ENCODE peak calls at places on chromosomes 3 and 15, in five cellular contexts. Z is neuronal stem cell, X is trophoblast cell, O is mesendoderm, I is IMR-90. U is an unnamed sample.

GRCh38 chr3:188646592-188646991 is 492.6 kb downstream of the LPP start:
- DNase-seq in Z (no peak), X (peak), O (no peak), I (peak), U (peak)

GRCh38 chr3:23052230-23053019 is 150.7 kb upstream of the UBE2E2 start:
- DNase-seq in Z (no peak), X (peak), O (peak), I (no peak), U (no peak)

GRCh38 chr15:96947830-96948229 is 617.3 kb downstream of the NR2F2 start:
- DNase-seq in Z (peak), X (peak), O (peak), I (no peak), U (peak)

GRCh38 chr3:97940034-97940433 is 32.2 kb downstream of the RIOX2 start:
- DNase-seq in Z (no peak), X (peak), O (peak), I (no peak), U (no peak)

GRCh38 chr15:33279613-33280205 is 31.1 kb upstream of the RYR3 start:
- DNase-seq in Z (no peak), X (no peak), O (no peak), I (no peak), U (peak)

GRCh38 chr15:45364271-45364670 is 14.1 kb downstream of the GATM start:
- DNase-seq in Z (no peak), X (no peak), O (no peak), I (no peak), U (no peak)

GRCh38 chr3:94420941-94421340 is 358.1 kb downstream of the NSUN3 start:
- DNase-seq in Z (no peak), X (no peak), O (no peak), I (peak), U (no peak)

GRCh38 chr3:45575491-45575923 is 19.0 kb upstream of the LIMD1 start:
- DNase-seq in Z (no peak), X (no peak), O (peak), I (no peak), U (no peak)

GRCh38 chr3:34183114-34183513 is 384.7 kb downstream of the PDCD6IP start:
- DNase-seq in Z (no peak), X (no peak), O (no peak), I (no peak), U (no peak)

GRCh38 chr3:162538906-162539305 is 1042.3 kb downstream of the OTOL1 start:
- DNase-seq in Z (no peak), X (no peak), O (no peak), I (peak), U (peak)

GRCh38 chr3:72976182-72976825 is 20.3 kb upstream of the PPP4R2 start:
- DNase-seq in Z (no peak), X (no peak), O (no peak), I (peak), U (peak)

GRCh38 chr15:96327155-96327741 is 3.3 kb upstream of the NR2F2 start:
- DNase-seq in Z (no peak), X (peak), O (peak), I (peak), U (peak)

GRCh38 chr3:99467420-99467819 is 171.0 kb upstream of the COL8A1 start:
- DNase-seq in Z (no peak), X (no peak), O (peak), I (no peak), U (no peak)

GRCh38 chr3:159082514-159082913 is 280.7 kb downstream of the MFSD1 start:
- DNase-seq in Z (no peak), X (no peak), O (no peak), I (peak), U (peak)

GRCh38 chr3:159077860-159078259 is 276.0 kb downstream of the MFSD1 start:
- DNase-seq in Z (no peak), X (peak), O (peak), I (peak), U (peak)

GRCh38 chr3:159075302-159075701 is 273.4 kb downstream of the MFSD1 start:
- DNase-seq in Z (no peak), X (no peak), O (peak), I (no peak), U (no peak)

GRCh38 chr3:159080236-159080635 is 278.4 kb downstream of the MFSD1 start:
- DNase-seq in Z (no peak), X (no peak), O (no peak), I (no peak), U (no peak)

DNA sequence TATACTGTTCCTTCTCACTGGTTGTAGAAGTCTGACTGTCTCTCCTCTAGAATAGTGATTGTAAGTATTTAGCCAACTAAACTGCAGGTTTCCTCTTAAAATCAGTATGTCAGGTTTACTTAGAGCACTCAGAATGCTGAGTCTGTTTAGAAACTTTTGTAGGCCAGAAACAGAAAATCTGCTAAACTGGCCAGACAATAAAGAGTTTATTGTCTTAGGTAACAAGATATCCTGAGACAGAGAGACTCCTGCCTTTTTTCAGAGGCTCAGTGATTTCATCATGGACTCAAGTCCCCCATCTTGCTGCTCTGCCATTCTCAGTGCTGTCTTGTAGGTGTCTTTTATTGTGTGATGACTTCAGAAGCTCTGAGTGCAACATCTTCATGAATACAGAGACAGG is 279.0 kb downstream of the MFSD1 start:
- DNase-seq in Z (no peak), X (no peak), O (no peak), I (no peak), U (no peak)
- H3K23ac ChIP-seq in Z (no peak), X (no peak), O (no peak), I (no peak), U (no peak)

DNA sequence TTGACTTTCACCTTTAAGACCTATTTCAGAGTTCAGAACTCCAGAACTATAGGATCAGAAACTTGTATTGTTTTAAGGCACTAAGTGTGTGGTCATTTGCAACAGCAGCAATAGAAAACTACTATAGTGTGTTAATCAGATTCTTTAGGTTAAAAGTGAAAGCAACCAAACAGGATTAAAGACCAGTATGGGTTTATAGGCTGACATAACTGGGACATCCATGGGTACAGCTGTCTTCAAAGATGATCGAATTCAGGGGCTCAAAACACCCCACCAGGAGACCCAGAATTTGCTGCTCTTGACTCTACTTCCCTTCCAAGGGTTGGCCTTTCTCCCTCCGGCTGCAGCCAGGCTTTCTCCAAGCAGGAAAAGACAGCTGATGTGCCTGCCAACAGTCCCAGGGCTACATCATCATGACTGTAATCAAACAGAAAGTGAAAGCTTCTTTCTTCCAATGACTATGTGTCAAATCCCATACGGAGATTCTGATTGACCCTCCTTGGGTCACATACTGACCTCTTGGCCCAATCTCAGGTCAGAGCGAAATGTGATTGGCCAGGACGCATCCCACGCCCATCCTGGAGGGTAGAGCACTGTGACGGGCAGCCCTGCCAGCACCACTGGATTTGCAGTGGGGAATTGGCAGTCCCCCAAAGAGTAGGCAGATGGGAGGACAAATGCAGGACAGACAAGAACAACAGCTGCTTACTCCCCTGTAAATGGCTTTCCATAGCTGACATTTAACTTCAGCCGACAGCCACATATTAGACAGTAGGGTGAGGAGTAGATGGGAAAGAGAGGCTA is 51.4 kb upstream of the RNF7 start:
- DNase-seq in Z (no peak), X (peak), O (no peak), I (peak), U (peak)
- H3K4me3 ChIP-seq in Z (no peak), X (no peak), O (no peak), I (peak), U (peak)

GRCh38 chr15:37058316-37058985 is 41.9 kb downstream of the MEIS2 start:
- DNase-seq in Z (peak), X (peak), O (peak), I (no peak), U (no peak)

GRCh38 chr15:37059051-37059450 is 41.3 kb downstream of the MEIS2 start:
- DNase-seq in Z (no peak), X (peak), O (no peak), I (peak), U (peak)

GRCh38 chr15:37056894-37057205 is 43.5 kb downstream of the MEIS2 start:
- DNase-seq in Z (no peak), X (no peak), O (no peak), I (no peak), U (no peak)

GRCh38 chr15:37057831-37058230 is 42.5 kb downstream of the MEIS2 start:
- DNase-seq in Z (peak), X (no peak), O (no peak), I (no peak), U (no peak)

GRCh38 chr15:37061996-37062395 is 38.4 kb downstream of the MEIS2 start:
- DNase-seq in Z (no peak), X (no peak), O (no peak), I (no peak), U (no peak)
- H3K23ac ChIP-seq in Z (no peak), X (no peak), O (no peak), I (no peak), U (no peak)

DNA sequence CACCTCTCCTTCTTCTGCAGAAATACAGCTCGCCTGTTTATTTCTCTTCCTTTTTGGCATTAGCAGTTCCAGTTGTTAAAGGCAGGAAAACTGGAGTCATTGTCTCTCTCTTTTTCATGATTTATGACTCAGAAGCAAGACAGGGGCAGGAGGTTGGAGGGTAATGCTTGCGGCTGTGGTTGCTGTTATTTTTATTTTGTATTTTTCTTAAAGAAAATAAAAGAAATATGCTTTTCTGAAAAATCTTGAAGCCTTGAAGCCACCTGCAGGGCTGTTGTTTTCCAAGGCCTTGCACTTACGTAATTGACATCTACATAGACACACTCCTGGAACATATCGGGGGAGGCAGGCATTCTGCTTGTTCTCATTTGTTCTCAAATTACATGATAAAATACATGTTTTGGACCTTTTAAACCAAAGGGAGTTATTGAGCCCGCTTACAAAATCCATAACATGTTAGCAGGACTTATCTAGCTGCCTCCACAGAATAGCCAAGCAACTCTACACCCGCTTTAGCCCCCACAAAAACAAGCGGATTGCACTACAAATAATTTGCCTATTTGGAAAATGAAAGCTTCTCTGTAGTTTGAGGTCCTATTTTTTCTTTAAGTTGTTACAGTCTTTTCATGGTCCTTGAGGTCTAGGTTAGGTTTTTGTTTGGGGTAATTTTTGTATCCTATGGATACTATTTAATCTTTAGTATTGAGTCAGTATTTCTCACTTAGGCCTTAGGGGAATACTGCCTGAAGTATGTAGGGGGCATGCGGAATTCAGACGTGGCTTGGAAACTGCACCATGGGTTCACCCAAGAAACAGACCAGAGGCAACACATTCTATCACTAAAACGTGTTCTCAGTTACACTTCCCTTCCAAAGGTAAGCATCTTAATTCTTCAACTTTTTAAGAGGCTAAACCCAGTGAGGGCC is 1004.5 kb upstream of the NR2F2 start:
- DNase-seq in Z (no peak), X (no peak), O (peak), I (no peak), U (peak)
- H3K4me3 ChIP-seq in Z (peak), X (peak), O (no peak), I (no peak), U (peak)

GRCh38 chr3:65617787-65618186 is 420.9 kb downstream of the MAGI1 start:
- DNase-seq in Z (no peak), X (no peak), O (no peak), I (no peak), U (no peak)
- H3K23ac ChIP-seq in Z (no peak), X (no peak), O (no peak), I (no peak), U (no peak)